ENCODE peak calls at places on chromosomes 3 and 15, in nine cellular contexts. One of them, this sample, is unnamed.
A peak's percentile ranks its signal among the peaks of the same experiment; 100 is the strongest.

GRCh38 chr3:64140651-64141050 is 84.6 kb downstream of the PRICKLE2 start:
- DNase-seq in SJSA1: no peak
- DNase-seq in stomach: no peak
- DNase-seq in endothelial cell of umbilical vein: no peak
- DNase-seq in heart left ventricle: no peak
- DNase-seq in CD8-positive, alpha-beta memory T cell: no peak
- DNase-seq in mesenchymal stem cell: no peak
- DNase-seq in A673: no peak
- DNase-seq in PC-9: no peak
- DNase-seq in this sample: no peak

GRCh38 chr3:123327480-123327879 is 121.4 kb downstream of the ADCY5 start:
- DNase-seq in PC-9: no peak
- DNase-seq in stomach: no peak
- DNase-seq in mesenchymal stem cell: no peak
- DNase-seq in heart left ventricle: peak; percentile 14
- DNase-seq in CD8-positive, alpha-beta memory T cell: no peak
- DNase-seq in SJSA1: no peak
- DNase-seq in A673: no peak
- DNase-seq in endothelial cell of umbilical vein: no peak
- DNase-seq in this sample: no peak

GRCh38 chr3:149378420-149379388 is 1.3 kb upstream of the TM4SF1 start:
- DNase-seq in CD8-positive, alpha-beta memory T cell: no peak
- DNase-seq in mesenchymal stem cell: no peak
- DNase-seq in stomach: no peak
- DNase-seq in SJSA1: no peak
- DNase-seq in A673: no peak
- DNase-seq in PC-9: peak; percentile 22
- DNase-seq in heart left ventricle: no peak
- DNase-seq in endothelial cell of umbilical vein: peak; percentile 53
- DNase-seq in this sample: no peak

GRCh38 chr3:65894679-65895078 is 144.0 kb downstream of the MAGI1 start:
- DNase-seq in PC-9: no peak
- DNase-seq in CD8-positive, alpha-beta memory T cell: no peak
- DNase-seq in heart left ventricle: no peak
- DNase-seq in endothelial cell of umbilical vein: no peak
- DNase-seq in A673: no peak
- DNase-seq in stomach: no peak
- DNase-seq in mesenchymal stem cell: peak; percentile 5
- DNase-seq in SJSA1: no peak
- DNase-seq in this sample: no peak

GRCh38 chr3:56783644-56784451 is 17.9 kb downstream of the ARHGEF3 start:
- DNase-seq in mesenchymal stem cell: peak; percentile 41
- DNase-seq in A673: no peak
- DNase-seq in PC-9: no peak
- DNase-seq in stomach: peak; percentile 70
- DNase-seq in SJSA1: peak; percentile 40
- DNase-seq in heart left ventricle: peak; percentile 62
- DNase-seq in endothelial cell of umbilical vein: peak; percentile 88
- DNase-seq in CD8-positive, alpha-beta memory T cell: peak; percentile 85
- DNase-seq in this sample: peak; percentile 84

GRCh38 chr3:117692416-117692995 is 982.9 kb downstream of the TUSC7 start:
- DNase-seq in stomach: no peak
- DNase-seq in PC-9: no peak
- DNase-seq in mesenchymal stem cell: peak; percentile 22
- DNase-seq in CD8-positive, alpha-beta memory T cell: no peak
- DNase-seq in heart left ventricle: no peak
- DNase-seq in SJSA1: no peak
- DNase-seq in endothelial cell of umbilical vein: peak; percentile 77
- DNase-seq in A673: no peak
- DNase-seq in this sample: no peak

GRCh38 chr3:30602946-30603345 is 3.5 kb upstream of the TGFBR2 start:
- DNase-seq in endothelial cell of umbilical vein: no peak
- DNase-seq in PC-9: no peak
- DNase-seq in A673: no peak
- DNase-seq in mesenchymal stem cell: no peak
- DNase-seq in stomach: no peak
- DNase-seq in CD8-positive, alpha-beta memory T cell: no peak
- DNase-seq in heart left ventricle: no peak
- DNase-seq in SJSA1: no peak
- DNase-seq in this sample: no peak

GRCh38 chr3:189771842-189772494 is 140.8 kb downstream of the TP63 start:
- DNase-seq in A673: no peak
- DNase-seq in CD8-positive, alpha-beta memory T cell: no peak
- DNase-seq in heart left ventricle: no peak
- DNase-seq in endothelial cell of umbilical vein: no peak
- DNase-seq in SJSA1: no peak
- DNase-seq in stomach: no peak
- DNase-seq in mesenchymal stem cell: peak; percentile 79
- DNase-seq in PC-9: no peak
- DNase-seq in this sample: no peak

GRCh38 chr3:14573706-14574105 is 33.6 kb upstream of the GRIP2 start:
- DNase-seq in heart left ventricle: no peak
- DNase-seq in A673: no peak
- DNase-seq in PC-9: no peak
- DNase-seq in mesenchymal stem cell: no peak
- DNase-seq in endothelial cell of umbilical vein: no peak
- DNase-seq in CD8-positive, alpha-beta memory T cell: no peak
- DNase-seq in SJSA1: no peak
- DNase-seq in stomach: no peak
- DNase-seq in this sample: no peak

GRCh38 chr3:137998121-137998520 is 11.8 kb upstream of the CLDN18 start:
- DNase-seq in PC-9: no peak
- DNase-seq in mesenchymal stem cell: no peak
- DNase-seq in stomach: no peak
- DNase-seq in endothelial cell of umbilical vein: no peak
- DNase-seq in heart left ventricle: no peak
- DNase-seq in A673: no peak
- DNase-seq in SJSA1: no peak
- DNase-seq in CD8-positive, alpha-beta memory T cell: no peak
- DNase-seq in this sample: no peak

GRCh38 chr3:13135251-13135810 is 62.1 kb upstream of the IQSEC1 start:
- DNase-seq in stomach: peak; percentile 24
- DNase-seq in PC-9: no peak
- DNase-seq in CD8-positive, alpha-beta memory T cell: no peak
- DNase-seq in A673: no peak
- DNase-seq in heart left ventricle: no peak
- DNase-seq in SJSA1: no peak
- DNase-seq in endothelial cell of umbilical vein: no peak
- DNase-seq in mesenchymal stem cell: no peak
- DNase-seq in this sample: no peak

GRCh38 chr15:97902140-97902780 is 58.2 kb upstream of the ARRDC4 start:
- DNase-seq in PC-9: no peak
- DNase-seq in CD8-positive, alpha-beta memory T cell: no peak
- DNase-seq in endothelial cell of umbilical vein: no peak
- DNase-seq in SJSA1: no peak
- DNase-seq in mesenchymal stem cell: no peak
- DNase-seq in A673: peak; percentile 82
- DNase-seq in stomach: no peak
- DNase-seq in heart left ventricle: no peak
- DNase-seq in this sample: no peak

GRCh38 chr15:68442041-68442440 is 10.1 kb upstream of the ITGA11 start:
- DNase-seq in CD8-positive, alpha-beta memory T cell: no peak
- DNase-seq in PC-9: no peak
- DNase-seq in endothelial cell of umbilical vein: no peak
- DNase-seq in SJSA1: no peak
- DNase-seq in mesenchymal stem cell: peak; percentile 64
- DNase-seq in heart left ventricle: peak; percentile 55
- DNase-seq in stomach: no peak
- DNase-seq in A673: no peak
- DNase-seq in this sample: no peak

GRCh38 chr15:76160426-76161152 is 100.8 kb downstream of the TMEM266 start:
- DNase-seq in heart left ventricle: peak; percentile 61
- DNase-seq in CD8-positive, alpha-beta memory T cell: no peak
- DNase-seq in A673: no peak
- DNase-seq in endothelial cell of umbilical vein: no peak
- DNase-seq in SJSA1: no peak
- DNase-seq in PC-9: no peak
- DNase-seq in stomach: no peak
- DNase-seq in mesenchymal stem cell: no peak
- DNase-seq in this sample: no peak

GRCh38 chr15:40787344-40787841 is 17.6 kb downstream of the C15orf62 start:
- DNase-seq in SJSA1: peak; percentile 56
- DNase-seq in stomach: peak; percentile 88
- DNase-seq in CD8-positive, alpha-beta memory T cell: peak; percentile 39
- DNase-seq in A673: peak; percentile 61
- DNase-seq in PC-9: peak; percentile 91
- DNase-seq in endothelial cell of umbilical vein: peak; percentile 71
- DNase-seq in heart left ventricle: no peak
- DNase-seq in mesenchymal stem cell: peak; percentile 42
- DNase-seq in this sample: peak; percentile 33

GRCh38 chr3:55555866-55556621 is 68.9 kb upstream of the WNT5A start:
- DNase-seq in A673: no peak
- DNase-seq in SJSA1: no peak
- DNase-seq in mesenchymal stem cell: no peak
- DNase-seq in PC-9: no peak
- DNase-seq in stomach: no peak
- DNase-seq in endothelial cell of umbilical vein: no peak
- DNase-seq in heart left ventricle: no peak
- DNase-seq in CD8-positive, alpha-beta memory T cell: no peak
- DNase-seq in this sample: no peak

GRCh38 chr15:64163662-64164362 is 990 bp upstream of the PPIB start:
- DNase-seq in CD8-positive, alpha-beta memory T cell: no peak
- DNase-seq in A673: no peak
- DNase-seq in SJSA1: no peak
- DNase-seq in PC-9: no peak
- DNase-seq in stomach: peak; percentile 43
- DNase-seq in endothelial cell of umbilical vein: no peak
- DNase-seq in mesenchymal stem cell: peak; percentile 38
- DNase-seq in heart left ventricle: peak; percentile 52
- DNase-seq in this sample: no peak

GRCh38 chr3:169394316-169394715 is 269.2 kb downstream of the MECOM start:
- DNase-seq in A673: no peak
- DNase-seq in PC-9: no peak
- DNase-seq in stomach: no peak
- DNase-seq in heart left ventricle: no peak
- DNase-seq in mesenchymal stem cell: no peak
- DNase-seq in SJSA1: no peak
- DNase-seq in CD8-positive, alpha-beta memory T cell: no peak
- DNase-seq in endothelial cell of umbilical vein: no peak
- DNase-seq in this sample: no peak

GRCh38 chr15:51189579-51190397 is 95.1 kb upstream of the TNFAIP8L3 start:
- DNase-seq in mesenchymal stem cell: no peak
- DNase-seq in SJSA1: no peak
- DNase-seq in PC-9: no peak
- DNase-seq in endothelial cell of umbilical vein: no peak
- DNase-seq in A673: no peak
- DNase-seq in heart left ventricle: no peak
- DNase-seq in stomach: no peak
- DNase-seq in CD8-positive, alpha-beta memory T cell: no peak
- DNase-seq in this sample: no peak

GRCh38 chr15:90393040-90393439 is 5.0 kb downstream of the IQGAP1 start:
- DNase-seq in heart left ventricle: no peak
- DNase-seq in PC-9: no peak
- DNase-seq in endothelial cell of umbilical vein: no peak
- DNase-seq in A673: no peak
- DNase-seq in SJSA1: no peak
- DNase-seq in mesenchymal stem cell: no peak
- DNase-seq in stomach: no peak
- DNase-seq in CD8-positive, alpha-beta memory T cell: no peak
- DNase-seq in this sample: no peak
- H3K4me1 ChIP-seq in heart left ventricle: peaks cover 28% of the 10 kb centered on the region
- H3K4me1 ChIP-seq in PC-9: peaks cover 13% of the 10 kb centered on the region
- H3K4me1 ChIP-seq in endothelial cell of umbilical vein: peaks cover 30% of the 10 kb centered on the region
- H3K4me1 ChIP-seq in A673: peaks cover 5% of the 10 kb centered on the region
- H3K4me1 ChIP-seq in SJSA1: peaks cover 26% of the 10 kb centered on the region
- H3K4me1 ChIP-seq in mesenchymal stem cell: peaks cover 14% of the 10 kb centered on the region
- H3K4me1 ChIP-seq in stomach: peaks cover 90% of the 10 kb centered on the region
- H3K4me1 ChIP-seq in CD8-positive, alpha-beta memory T cell: peaks cover 54% of the 10 kb centered on the region
- H3K4me1 ChIP-seq in this sample: peaks cover 75% of the 10 kb centered on the region

GRCh38 chr3:102237181-102237580 is 197.6 kb upstream of the ZPLD1 start:
- DNase-seq in SJSA1: no peak
- DNase-seq in stomach: no peak
- DNase-seq in endothelial cell of umbilical vein: no peak
- DNase-seq in PC-9: no peak
- DNase-seq in heart left ventricle: no peak
- DNase-seq in CD8-positive, alpha-beta memory T cell: no peak
- DNase-seq in A673: no peak
- DNase-seq in mesenchymal stem cell: no peak
- DNase-seq in this sample: no peak
- H3K4me3 ChIP-seq in SJSA1: no peak overlapping the region
- H3K4me3 ChIP-seq in stomach: no peak overlapping the region
- H3K4me3 ChIP-seq in endothelial cell of umbilical vein: no peak overlapping the region
- H3K4me3 ChIP-seq in PC-9: no peak overlapping the region
- H3K4me3 ChIP-seq in heart left ventricle: no peak overlapping the region
- H3K4me3 ChIP-seq in CD8-positive, alpha-beta memory T cell: no peak overlapping the region
- H3K4me3 ChIP-seq in A673: no peak overlapping the region
- H3K4me3 ChIP-seq in mesenchymal stem cell: no peak overlapping the region
- H3K4me3 ChIP-seq in this sample: no peak overlapping the region

GRCh38 chr15:85414495-85414894 is 34.1 kb downstream of the AKAP13 start:
- DNase-seq in endothelial cell of umbilical vein: peak; percentile 66
- DNase-seq in mesenchymal stem cell: peak; percentile 38
- DNase-seq in PC-9: no peak
- DNase-seq in CD8-positive, alpha-beta memory T cell: peak; percentile 19
- DNase-seq in heart left ventricle: no peak
- DNase-seq in stomach: no peak
- DNase-seq in SJSA1: peak; percentile 30
- DNase-seq in A673: no peak
- DNase-seq in this sample: peak; percentile 48
- H3K4me1 ChIP-seq in endothelial cell of umbilical vein: peaks cover 34% of the 10 kb centered on the region
- H3K4me1 ChIP-seq in mesenchymal stem cell: peaks cover 6% of the 10 kb centered on the region
- H3K4me1 ChIP-seq in PC-9: peaks cover 51% of the 10 kb centered on the region
- H3K4me1 ChIP-seq in CD8-positive, alpha-beta memory T cell: peaks cover 20% of the 10 kb centered on the region
- H3K4me1 ChIP-seq in heart left ventricle: peaks cover 38% of the 10 kb centered on the region
- H3K4me1 ChIP-seq in stomach: peaks cover 41% of the 10 kb centered on the region
- H3K4me1 ChIP-seq in SJSA1: peaks cover 50% of the 10 kb centered on the region
- H3K4me1 ChIP-seq in A673: peaks cover 44% of the 10 kb centered on the region
- H3K4me1 ChIP-seq in this sample: peaks cover 26% of the 10 kb centered on the region

GRCh38 chr3:132867526-132867925 is 145.3 kb upstream of the NPHP3 start:
- DNase-seq in CD8-positive, alpha-beta memory T cell: no peak
- DNase-seq in heart left ventricle: no peak
- DNase-seq in SJSA1: no peak
- DNase-seq in stomach: no peak
- DNase-seq in endothelial cell of umbilical vein: no peak
- DNase-seq in A673: no peak
- DNase-seq in PC-9: no peak
- DNase-seq in mesenchymal stem cell: no peak
- DNase-seq in this sample: no peak

GRCh38 chr3:132867956-132868355 is 145.7 kb upstream of the NPHP3 start:
- DNase-seq in mesenchymal stem cell: peak; percentile 3
- DNase-seq in A673: no peak
- DNase-seq in heart left ventricle: no peak
- DNase-seq in PC-9: no peak
- DNase-seq in stomach: no peak
- DNase-seq in endothelial cell of umbilical vein: no peak
- DNase-seq in SJSA1: no peak
- DNase-seq in CD8-positive, alpha-beta memory T cell: no peak
- DNase-seq in this sample: no peak

GRCh38 chr3:132871956-132872355 is 149.7 kb upstream of the NPHP3 start:
- DNase-seq in CD8-positive, alpha-beta memory T cell: no peak
- DNase-seq in heart left ventricle: no peak
- DNase-seq in mesenchymal stem cell: no peak
- DNase-seq in stomach: no peak
- DNase-seq in endothelial cell of umbilical vein: no peak
- DNase-seq in SJSA1: no peak
- DNase-seq in PC-9: no peak
- DNase-seq in A673: no peak
- DNase-seq in this sample: no peak

GRCh38 chr3:132872711-132873110 is 150.5 kb upstream of the NPHP3 start:
- DNase-seq in mesenchymal stem cell: no peak
- DNase-seq in SJSA1: no peak
- DNase-seq in endothelial cell of umbilical vein: no peak
- DNase-seq in heart left ventricle: no peak
- DNase-seq in A673: no peak
- DNase-seq in PC-9: no peak
- DNase-seq in stomach: no peak
- DNase-seq in CD8-positive, alpha-beta memory T cell: no peak
- DNase-seq in this sample: no peak

GRCh38 chr3:132870596-132870995 is 148.4 kb upstream of the NPHP3 start:
- DNase-seq in stomach: no peak
- DNase-seq in CD8-positive, alpha-beta memory T cell: no peak
- DNase-seq in PC-9: no peak
- DNase-seq in A673: no peak
- DNase-seq in SJSA1: no peak
- DNase-seq in endothelial cell of umbilical vein: no peak
- DNase-seq in heart left ventricle: no peak
- DNase-seq in mesenchymal stem cell: no peak
- DNase-seq in this sample: no peak
- H3K4me3 ChIP-seq in stomach: no peak overlapping the region
- H3K4me3 ChIP-seq in CD8-positive, alpha-beta memory T cell: no peak overlapping the region
- H3K4me3 ChIP-seq in PC-9: no peak overlapping the region
- H3K4me3 ChIP-seq in A673: no peak overlapping the region
- H3K4me3 ChIP-seq in SJSA1: no peak overlapping the region
- H3K4me3 ChIP-seq in endothelial cell of umbilical vein: no peak overlapping the region
- H3K4me3 ChIP-seq in heart left ventricle: no peak overlapping the region
- H3K4me3 ChIP-seq in mesenchymal stem cell: no peak overlapping the region
- H3K4me3 ChIP-seq in this sample: no peak overlapping the region

This sample was measured in CD4-positive, CD25-positive, alpha-beta regulatory T cell.